ENCODE peak calls at places on chromosome 5, in five cellular contexts. K is SK-N-SH, R is HepG2, C is A549, F is H1. Q is an unnamed sample.

GRCh38 chr5:9784231-9784630 is 154.1 kb upstream of the TAS2R1 start:
- DNase-seq in F (no peak), K (no peak), R (no peak), C (no peak), Q (no peak)

GRCh38 chr5:111942661-111943401 is 185.8 kb upstream of the NREP start:
- DNase-seq in R (no peak), F (no peak), C (no peak), K (no peak), Q (peak; percentile 47)

GRCh38 chr5:123289210-123289609 is 134.0 kb downstream of the CEP120 start:
- DNase-seq in C (no peak), R (no peak), K (no peak), F (no peak), Q (no peak)

GRCh38 chr5:170338933-170339779 is 41.6 kb upstream of the LCP2 start:
- DNase-seq in K (no peak), R (no peak), C (no peak), F (no peak), Q (no peak)

GRCh38 chr5:159773062-159773924 is 143.0 kb upstream of the ADRA1B start:
- DNase-seq in C (peak; percentile 67), K (peak; percentile 68), F (no peak), R (no peak), Q (peak; percentile 90)

GRCh38 chr5:52776116-52776515 is 11.6 kb upstream of the ITGA1 start:
- DNase-seq in F (no peak), R (no peak), K (no peak), C (no peak), Q (no peak)

GRCh38 chr5:65577141-65577540 is 14.0 kb downstream of the PPWD1 start:
- DNase-seq in C (no peak), R (no peak), F (no peak), K (no peak), Q (peak; percentile 45)

GRCh38 chr5:65837139-65837538 is 89.2 kb upstream of the ERBIN start:
- DNase-seq in R (no peak), K (no peak), F (no peak), C (no peak), Q (peak; percentile 93)

GRCh38 chr5:1322955-1323802 is 21.7 kb downstream of the CLPTM1L start:
- DNase-seq in R (no peak), K (no peak), C (no peak), F (no peak), Q (no peak)

GRCh38 chr5:26955161-26955560 is 83.2 kb downstream of the CDH9 start:
- DNase-seq in K (no peak), C (no peak), R (no peak), F (no peak), Q (no peak)

GRCh38 chr5:149166128-149166527 is 24.8 kb downstream of the ABLIM3 start:
- DNase-seq in C (no peak), F (no peak), R (no peak), K (no peak), Q (peak; percentile 82)

GRCh38 chr5:16271851-16272250 is 92.3 kb upstream of the MARCHF11 start:
- DNase-seq in F (no peak), R (peak; percentile 62), K (no peak), C (no peak), Q (no peak)

GRCh38 chr5:66538531-66538930 is 57.7 kb upstream of the MAST4 start:
- DNase-seq in R (no peak), C (no peak), F (no peak), K (no peak), Q (no peak)

GRCh38 chr5:89270901-89271300 is 387.9 kb upstream of the MEF2C start:
- DNase-seq in F (no peak), K (no peak), C (no peak), R (no peak), Q (no peak)

GRCh38 chr5:89269721-89270120 is 386.7 kb upstream of the MEF2C start:
- DNase-seq in R (no peak), F (no peak), K (no peak), C (no peak), Q (no peak)

GRCh38 chr5:89268460-89268859 is 385.5 kb upstream of the MEF2C start:
- DNase-seq in R (no peak), C (no peak), F (no peak), K (no peak), Q (no peak)

GRCh38 chr5:89265511-89266169 is 382.7 kb upstream of the MEF2C start:
- DNase-seq in C (no peak), K (no peak), F (no peak), R (no peak), Q (peak; percentile 89)

GRCh38 chr5:89267764-89268163 is 384.8 kb upstream of the MEF2C start:
- DNase-seq in K (no peak), C (no peak), F (no peak), R (no peak), Q (no peak)
- H3K4me2 ChIP-seq in K (no peak overlapping the region), C (no peak overlapping the region), F (no peak overlapping the region), R (no peak overlapping the region), Q (no peak overlapping the region)

DNA sequence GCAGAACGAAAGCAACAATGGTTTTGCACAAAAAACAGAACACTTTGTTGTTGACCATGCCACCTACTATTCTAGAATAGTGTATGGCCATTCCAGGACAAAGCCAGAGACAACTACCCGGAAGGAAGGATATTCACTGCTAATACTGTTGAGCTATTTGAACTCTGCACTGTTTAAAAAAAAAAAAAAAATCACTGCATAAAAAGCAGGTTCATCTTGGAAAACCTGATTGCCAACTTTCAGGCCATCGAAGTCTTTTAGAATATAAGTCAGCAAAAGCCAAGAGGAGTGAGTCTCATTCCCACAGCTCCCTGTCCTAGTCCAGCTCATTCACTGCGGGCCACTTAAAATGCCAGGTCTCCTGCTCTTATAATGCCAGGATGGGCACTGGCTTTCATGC is 4.0 kb downstream of the ENC1 start:
- DNase-seq in K (no peak), R (no peak), F (no peak), C (no peak), Q (no peak)
- TF ChIP-seq RAD21 in K (no peak), R (no peak), F (no peak), C (no peak), Q (no peak)

GRCh38 chr5:59236996-59237395 is 654.1 kb downstream of the RAB3C start:
- DNase-seq in R (no peak), F (no peak), K (no peak), C (no peak), Q (no peak)
- H3K4me2 ChIP-seq in R (no peak overlapping the region), F (no peak overlapping the region), K (no peak overlapping the region), C (peak overlapping the region; percentile 60), Q (no peak overlapping the region)

GRCh38 chr5:82640901-82641300 is 362.7 kb upstream of the RPS23 start:
- DNase-seq in C (no peak), K (no peak), F (no peak), R (no peak), Q (no peak)

GRCh38 chr5:82639393-82640144 is 361.4 kb upstream of the RPS23 start:
- DNase-seq in R (no peak), K (no peak), C (no peak), F (no peak), Q (peak; percentile 10)

GRCh38 chr5:82641362-82641988 is 363.3 kb upstream of the RPS23 start:
- DNase-seq in C (peak; percentile 69), R (peak; percentile 82), K (peak; percentile 64), F (no peak), Q (peak; percentile 81)

DNA sequence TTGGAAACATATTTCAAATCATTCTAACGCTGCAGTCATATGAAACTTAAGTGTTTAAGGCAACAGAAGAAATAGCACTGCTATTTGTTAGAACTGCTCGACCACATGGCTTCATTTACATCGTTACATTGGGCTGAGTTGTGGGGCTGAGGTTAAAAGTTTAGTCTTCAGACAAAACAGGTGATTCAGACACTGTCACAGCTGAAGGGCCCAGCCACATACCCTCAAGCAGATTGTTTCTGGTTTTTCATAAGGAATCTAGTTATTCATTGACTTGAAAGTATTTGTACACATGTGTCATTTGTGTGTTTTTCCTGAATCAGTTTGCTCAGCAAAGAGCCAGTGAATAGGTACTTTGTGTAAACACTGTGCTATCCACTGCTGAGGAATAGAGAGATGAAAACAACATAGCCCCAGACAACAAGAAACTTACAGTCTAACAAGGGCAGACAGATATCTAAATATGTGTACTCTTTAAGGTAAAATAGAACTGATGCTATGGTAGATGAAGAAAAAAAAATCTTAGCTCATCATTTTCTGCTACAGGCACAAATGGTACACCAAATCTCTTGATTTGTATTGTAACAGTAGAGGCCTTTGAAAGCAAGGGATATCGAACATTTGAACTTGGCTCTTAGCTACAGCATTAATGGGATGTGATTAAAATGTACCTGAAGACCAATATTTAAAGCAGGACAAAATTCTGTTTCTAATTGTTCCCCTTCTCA is 357.6 kb upstream of the RPS23 start:
- DNase-seq in R (peak; percentile 98), F (no peak), K (no peak), C (peak; percentile 67), Q (peak; percentile 86)
- TF ChIP-seq RAD21 in R (peak; percentile 15), F (no peak), K (no peak), C (peak; percentile 6), Q (no peak)

GRCh38 chr5:61401726-61402125 is 69.7 kb downstream of the ZSWIM6 start:
- DNase-seq in F (no peak), C (no peak), K (no peak), R (no peak), Q (peak; percentile 69)
- H3K4me2 ChIP-seq in F (no peak overlapping the region), C (peak overlapping the region; percentile 32), K (no peak overlapping the region), R (no peak overlapping the region), Q (no peak overlapping the region)

GRCh38 chr5:79560774-79561524 is 47.0 kb upstream of the HOMER1 start:
- DNase-seq in C (no peak), R (no peak), K (no peak), F (no peak), Q (peak; percentile 67)
- TF ChIP-seq RAD21 in C (no peak), R (no peak), K (no peak), F (no peak), Q (no peak)

GRCh38 chr5:17282283-17283120 is 65.1 kb downstream of the BASP1 start:
- DNase-seq in C (no peak), R (no peak), F (no peak), K (no peak), Q (no peak)
- H3K4me2 ChIP-seq in C (peak overlapping the region; percentile 18), R (no peak overlapping the region), F (no peak overlapping the region), K (no peak overlapping the region), Q (no peak overlapping the region)

DNA sequence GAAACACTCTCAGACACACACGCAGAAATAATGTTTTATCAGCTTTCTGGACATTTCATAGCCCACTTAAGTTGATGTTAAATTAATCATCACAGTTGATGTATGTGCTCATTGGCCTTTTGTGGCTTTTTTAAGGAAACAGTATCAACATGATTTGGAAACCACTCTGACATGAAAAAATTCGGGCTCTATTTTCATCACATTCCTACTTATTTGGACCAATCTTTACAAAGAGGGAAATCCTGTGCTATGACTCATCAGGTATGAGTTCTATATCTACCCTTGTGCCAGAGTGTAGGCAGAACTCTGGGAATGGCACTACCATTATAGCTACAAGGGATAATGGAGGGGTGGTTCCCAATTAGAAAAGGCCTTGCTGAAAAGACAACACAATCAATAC is 388.4 kb upstream of the PTGER4 start:
- DNase-seq in C (no peak), F (no peak), K (no peak), R (no peak), Q (peak; percentile 35)
- TF ChIP-seq RAD21 in C (no peak), F (no peak), K (no peak), R (no peak), Q (no peak)

Q was measured in IMR-90.